ENCODE peak calls at places on chromosomes 5 and 9, in five cellular contexts. X is A549, I is SK-N-SH, D is K562, Q is GM12878. U is an unnamed sample.

GRCh38 chr5:151110122-151110681 is 29.4 kb upstream of the TNIP1 start:
- DNase-seq in X (no peak), I (no peak), D (no peak), Q (no peak), U (no peak)

GRCh38 chr5:91384671-91385430 is 1.7 kb upstream of the ARRDC3 start:
- DNase-seq in X (peak; percentile 89), I (peak; percentile 73), D (peak; percentile 77), Q (peak; percentile 71), U (peak; percentile 91)

GRCh38 chr9:130707225-130707976 is 13.8 kb downstream of the EXOSC2 start:
- DNase-seq in X (peak; percentile 33), I (peak; percentile 34), D (no peak), Q (no peak), U (peak; percentile 68)

GRCh38 chr5:85990998-85991397 is 626.7 kb upstream of the COX7C start:
- DNase-seq in X (no peak), I (no peak), D (no peak), Q (no peak), U (no peak)

GRCh38 chr9:136045595-136046554 is 49.2 kb downstream of the NACC2 start:
- DNase-seq in X (no peak), I (no peak), D (no peak), Q (no peak), U (peak; percentile 63)

GRCh38 chr5:3103241-3103855 is 351.9 kb upstream of the IRX2 start:
- DNase-seq in X (no peak), I (no peak), D (no peak), Q (no peak), U (no peak)

GRCh38 chr5:171954721-171955120 is 51.7 kb downstream of the FBXW11 start:
- DNase-seq in X (no peak), I (no peak), D (no peak), Q (no peak), U (peak; percentile 73)

GRCh38 chr5:169165052-169165451 is 135.9 kb downstream of the SLIT3 start:
- DNase-seq in X (no peak), I (no peak), D (no peak), Q (no peak), U (no peak)

GRCh38 chr9:129416831-129417604 is 203.9 kb downstream of the C9orf50 start:
- DNase-seq in X (no peak), I (no peak), D (no peak), Q (no peak), U (no peak)

GRCh38 chr5:147403659-147404640 is 105.9 kb downstream of the DPYSL3 start:
- DNase-seq in X (peak; percentile 48), I (no peak), D (no peak), Q (peak; percentile 63), U (peak; percentile 99)

GRCh38 chr9:117516676-117517632 is 102.1 kb upstream of the ASTN2 start:
- DNase-seq in X (no peak), I (no peak), D (no peak), Q (no peak), U (no peak)

GRCh38 chr9:85404911-85405580 is 336.7 kb downstream of the AGTPBP1 start:
- DNase-seq in X (no peak), I (no peak), D (no peak), Q (no peak), U (no peak)

GRCh38 chr5:126477281-126477680 is 54.1 kb downstream of the GRAMD2B start:
- DNase-seq in X (no peak), I (no peak), D (no peak), Q (no peak), U (peak; percentile 46)

GRCh38 chr9:130681769-130682489 is 11.7 kb upstream of the EXOSC2 start:
- DNase-seq in X (no peak), I (no peak), D (no peak), Q (no peak), U (no peak)

GRCh38 chr5:59786271-59786805 is 107.2 kb downstream of the PDE4D start:
- DNase-seq in X (no peak), I (peak; percentile 58), D (no peak), Q (no peak), U (peak; percentile 27)
- TF ChIP-seq RCOR1 in X (no peak), I (peak; percentile 93), D (no peak), Q (no peak), U (no peak)

DNA sequence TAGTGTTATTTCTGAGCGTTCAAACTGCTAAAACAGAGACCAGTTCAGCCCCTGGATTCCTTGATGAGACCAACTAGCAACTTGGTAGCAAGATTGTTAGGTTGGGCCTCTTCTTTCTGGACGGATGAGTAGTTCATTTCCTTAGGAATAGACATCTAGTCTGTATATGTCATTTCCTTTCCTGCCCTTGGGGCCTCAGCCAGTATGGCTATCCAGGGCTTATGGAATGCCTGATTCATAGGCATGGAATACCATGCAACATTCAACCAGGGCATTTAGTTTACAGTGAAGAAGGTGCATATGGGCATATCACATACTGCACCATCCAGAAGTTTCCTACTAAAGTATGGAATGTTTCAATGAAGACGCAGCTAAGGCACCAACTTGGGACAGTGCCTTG is 14.6 kb upstream of the LPAR1 start:
- DNase-seq in X (no peak), I (no peak), D (no peak), Q (no peak), U (peak; percentile 75)
- TF ChIP-seq RCOR1 in X (no peak), I (no peak), D (no peak), Q (no peak), U (no peak)

DNA sequence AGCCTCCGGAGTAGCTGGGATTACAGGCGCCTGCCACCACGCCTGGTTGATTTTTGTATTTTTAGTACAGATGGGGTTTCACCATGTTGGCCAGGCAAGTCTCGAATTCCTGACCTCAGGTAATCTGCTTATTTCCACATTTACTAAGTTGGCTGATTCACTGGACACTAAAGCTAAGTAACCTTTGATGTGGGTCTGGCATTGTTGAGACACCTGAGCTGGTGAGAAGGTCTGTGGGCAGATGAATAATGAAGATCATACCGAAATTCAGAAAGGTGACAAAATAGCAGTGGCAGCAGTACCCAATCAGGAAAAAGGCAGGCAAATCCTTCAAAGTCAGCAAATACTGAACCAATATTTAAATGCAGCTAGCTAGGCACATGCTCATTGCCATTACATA is 210.6 kb upstream of the ZNF608 start:
- DNase-seq in X (no peak), I (no peak), D (no peak), Q (no peak), U (no peak)
- TF ChIP-seq RCOR1 in X (no peak), I (no peak), D (no peak), Q (no peak), U (no peak)

DNA sequence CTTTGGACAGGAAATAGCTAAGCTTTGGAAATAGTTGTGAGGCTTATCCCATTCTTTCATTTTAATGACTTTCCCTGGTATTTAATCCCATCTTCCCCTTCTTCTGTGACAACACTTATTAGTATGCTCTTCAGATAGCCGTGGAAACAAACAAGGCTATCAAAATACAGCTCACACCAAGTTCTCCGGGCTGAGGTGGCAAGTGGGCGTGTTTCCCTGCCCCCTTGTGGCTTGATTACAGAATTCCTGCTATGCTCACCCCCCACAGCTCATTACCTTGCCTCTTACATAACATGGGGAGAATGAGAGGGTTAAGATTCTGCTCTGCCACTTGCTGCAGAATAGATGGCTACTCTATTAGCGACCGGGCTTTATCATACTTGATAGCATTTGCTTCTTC is 437.1 kb upstream of the TLE4 start:
- DNase-seq in X (no peak), I (no peak), D (no peak), Q (no peak), U (peak; percentile 12)
- TF ChIP-seq RCOR1 in X (no peak), I (no peak), D (no peak), Q (no peak), U (no peak)

GRCh38 chr5:140925806-140926205 is 293 bp upstream of the PCDHAC1 start:
- DNase-seq in X (no peak), I (no peak), D (no peak), Q (no peak), U (no peak)
- TF ChIP-seq RCOR1 in X (no peak), I (no peak), D (no peak), Q (no peak), U (no peak)

GRCh38 chr9:87260171-87260570 is 237.5 kb upstream of the DAPK1 start:
- DNase-seq in X (no peak), I (no peak), D (no peak), Q (no peak), U (no peak)
- TF ChIP-seq RCOR1 in X (no peak), I (no peak), D (no peak), Q (no peak), U (no peak)